ENCODE peak calls at places on chromosomes 1 and 21, in nine cellular contexts. One of them, this sample, is unnamed.

GRCh38 chr1:242411906-242412305 is 112.6 kb downstream of the PLD5 start:
- DNase-seq in AG04450: no peak
- DNase-seq in SK-N-SH: no peak
- DNase-seq in occipital lobe: no peak
- DNase-seq in neuronal stem cell: no peak
- DNase-seq in putamen: no peak
- DNase-seq in effector memory CD8-positive, alpha-beta T cell: no peak
- DNase-seq in naive thymus-derived CD8-positive, alpha-beta T cell: no peak
- DNase-seq in amniotic stem cell: no peak
- DNase-seq in this sample: no peak

GRCh38 chr1:221356693-221357092 is 385.2 kb downstream of the DUSP10 start:
- DNase-seq in AG04450: no peak
- DNase-seq in SK-N-SH: no peak
- DNase-seq in occipital lobe: no peak
- DNase-seq in neuronal stem cell: no peak
- DNase-seq in putamen: no peak
- DNase-seq in effector memory CD8-positive, alpha-beta T cell: no peak
- DNase-seq in naive thymus-derived CD8-positive, alpha-beta T cell: no peak
- DNase-seq in amniotic stem cell: no peak
- DNase-seq in this sample: no peak

GRCh38 chr1:74091371-74091770 is 106.6 kb downstream of the LRRIQ3 start:
- DNase-seq in AG04450: no peak
- DNase-seq in SK-N-SH: no peak
- DNase-seq in occipital lobe: no peak
- DNase-seq in neuronal stem cell: no peak
- DNase-seq in putamen: no peak
- DNase-seq in effector memory CD8-positive, alpha-beta T cell: no peak
- DNase-seq in naive thymus-derived CD8-positive, alpha-beta T cell: no peak
- DNase-seq in amniotic stem cell: no peak
- DNase-seq in this sample: no peak

GRCh38 chr1:46184920-46185658 is 8.8 kb upstream of the P3R3URF start:
- DNase-seq in AG04450: no peak
- DNase-seq in SK-N-SH: no peak
- DNase-seq in occipital lobe: no peak
- DNase-seq in neuronal stem cell: no peak
- DNase-seq in putamen: peak
- DNase-seq in effector memory CD8-positive, alpha-beta T cell: no peak
- DNase-seq in naive thymus-derived CD8-positive, alpha-beta T cell: peak
- DNase-seq in amniotic stem cell: no peak
- DNase-seq in this sample: peak

GRCh38 chr1:180502361-180503273 is at the start of gene ACBD6:
- DNase-seq in AG04450: no peak
- DNase-seq in SK-N-SH: peak
- DNase-seq in occipital lobe: peak
- DNase-seq in neuronal stem cell: peak
- DNase-seq in putamen: peak
- DNase-seq in effector memory CD8-positive, alpha-beta T cell: peak
- DNase-seq in naive thymus-derived CD8-positive, alpha-beta T cell: peak
- DNase-seq in amniotic stem cell: peak
- DNase-seq in this sample: peak

GRCh38 chr1:61184035-61184713 is 101.8 kb downstream of the NFIA start:
- DNase-seq in AG04450: peak
- DNase-seq in SK-N-SH: peak
- DNase-seq in occipital lobe: peak
- DNase-seq in neuronal stem cell: no peak
- DNase-seq in putamen: peak
- DNase-seq in effector memory CD8-positive, alpha-beta T cell: no peak
- DNase-seq in naive thymus-derived CD8-positive, alpha-beta T cell: no peak
- DNase-seq in amniotic stem cell: no peak
- DNase-seq in this sample: no peak

GRCh38 chr1:2073382-2074230 is 23.4 kb downstream of the PRKCZ start:
- DNase-seq in AG04450: peak
- DNase-seq in SK-N-SH: peak
- DNase-seq in occipital lobe: peak
- DNase-seq in neuronal stem cell: peak
- DNase-seq in putamen: peak
- DNase-seq in effector memory CD8-positive, alpha-beta T cell: no peak
- DNase-seq in naive thymus-derived CD8-positive, alpha-beta T cell: no peak
- DNase-seq in amniotic stem cell: peak
- DNase-seq in this sample: no peak

GRCh38 chr1:67489643-67490042 is 59.4 kb upstream of the SERBP1 start:
- DNase-seq in AG04450: no peak
- DNase-seq in SK-N-SH: peak
- DNase-seq in occipital lobe: no peak
- DNase-seq in neuronal stem cell: no peak
- DNase-seq in putamen: no peak
- DNase-seq in effector memory CD8-positive, alpha-beta T cell: no peak
- DNase-seq in naive thymus-derived CD8-positive, alpha-beta T cell: no peak
- DNase-seq in amniotic stem cell: no peak
- DNase-seq in this sample: no peak

GRCh38 chr1:156815851-156816536 is 654 bp downstream of the SH2D2A start:
- DNase-seq in AG04450: no peak
- DNase-seq in SK-N-SH: no peak
- DNase-seq in occipital lobe: no peak
- DNase-seq in neuronal stem cell: no peak
- DNase-seq in putamen: no peak
- DNase-seq in effector memory CD8-positive, alpha-beta T cell: no peak
- DNase-seq in naive thymus-derived CD8-positive, alpha-beta T cell: no peak
- DNase-seq in amniotic stem cell: no peak
- DNase-seq in this sample: no peak

GRCh38 chr1:186125035-186125434 is 250.0 kb downstream of the TPR start:
- DNase-seq in AG04450: no peak
- DNase-seq in SK-N-SH: no peak
- DNase-seq in occipital lobe: no peak
- DNase-seq in neuronal stem cell: no peak
- DNase-seq in putamen: no peak
- DNase-seq in effector memory CD8-positive, alpha-beta T cell: no peak
- DNase-seq in naive thymus-derived CD8-positive, alpha-beta T cell: no peak
- DNase-seq in amniotic stem cell: no peak
- DNase-seq in this sample: no peak

GRCh38 chr21:27649746-27650145 is 682.9 kb upstream of the ADAMTS5 start:
- DNase-seq in AG04450: no peak
- DNase-seq in SK-N-SH: no peak
- DNase-seq in occipital lobe: no peak
- DNase-seq in neuronal stem cell: no peak
- DNase-seq in putamen: no peak
- DNase-seq in effector memory CD8-positive, alpha-beta T cell: no peak
- DNase-seq in naive thymus-derived CD8-positive, alpha-beta T cell: no peak
- DNase-seq in amniotic stem cell: no peak
- DNase-seq in this sample: no peak

GRCh38 chr1:200654660-200655059 is 15.0 kb downstream of the DDX59 start:
- DNase-seq in AG04450: no peak
- DNase-seq in SK-N-SH: no peak
- DNase-seq in occipital lobe: no peak
- DNase-seq in neuronal stem cell: no peak
- DNase-seq in putamen: no peak
- DNase-seq in effector memory CD8-positive, alpha-beta T cell: no peak
- DNase-seq in naive thymus-derived CD8-positive, alpha-beta T cell: no peak
- DNase-seq in amniotic stem cell: no peak
- DNase-seq in this sample: no peak

GRCh38 chr21:27023186-27023585 is 56.3 kb upstream of the ADAMTS5 start:
- DNase-seq in AG04450: no peak
- DNase-seq in SK-N-SH: no peak
- DNase-seq in occipital lobe: no peak
- DNase-seq in neuronal stem cell: no peak
- DNase-seq in putamen: no peak
- DNase-seq in effector memory CD8-positive, alpha-beta T cell: no peak
- DNase-seq in naive thymus-derived CD8-positive, alpha-beta T cell: no peak
- DNase-seq in amniotic stem cell: no peak
- DNase-seq in this sample: no peak

GRCh38 chr1:151005729-151006330 is 872 bp downstream of the MINDY1 start:
- DNase-seq in AG04450: no peak
- DNase-seq in SK-N-SH: no peak
- DNase-seq in occipital lobe: no peak
- DNase-seq in neuronal stem cell: no peak
- DNase-seq in putamen: no peak
- DNase-seq in effector memory CD8-positive, alpha-beta T cell: no peak
- DNase-seq in naive thymus-derived CD8-positive, alpha-beta T cell: no peak
- DNase-seq in amniotic stem cell: no peak
- DNase-seq in this sample: no peak

GRCh38 chr21:25024639-25025038 is 582.6 kb downstream of the MRPL39 start:
- DNase-seq in AG04450: no peak
- DNase-seq in SK-N-SH: no peak
- DNase-seq in occipital lobe: no peak
- DNase-seq in neuronal stem cell: no peak
- DNase-seq in putamen: no peak
- DNase-seq in effector memory CD8-positive, alpha-beta T cell: no peak
- DNase-seq in naive thymus-derived CD8-positive, alpha-beta T cell: no peak
- DNase-seq in amniotic stem cell: no peak
- DNase-seq in this sample: no peak

GRCh38 chr1:89286549-89287181 is 14.0 kb upstream of the GBP5 start:
- DNase-seq in AG04450: no peak
- DNase-seq in SK-N-SH: no peak
- DNase-seq in occipital lobe: no peak
- DNase-seq in neuronal stem cell: no peak
- DNase-seq in putamen: no peak
- DNase-seq in effector memory CD8-positive, alpha-beta T cell: no peak
- DNase-seq in naive thymus-derived CD8-positive, alpha-beta T cell: no peak
- DNase-seq in amniotic stem cell: no peak
- DNase-seq in this sample: no peak

GRCh38 chr1:203640117-203640516 is 13.5 kb downstream of the ATP2B4 start:
- DNase-seq in AG04450: no peak
- DNase-seq in SK-N-SH: no peak
- DNase-seq in occipital lobe: no peak
- DNase-seq in neuronal stem cell: no peak
- DNase-seq in putamen: no peak
- DNase-seq in effector memory CD8-positive, alpha-beta T cell: no peak
- DNase-seq in naive thymus-derived CD8-positive, alpha-beta T cell: no peak
- DNase-seq in amniotic stem cell: no peak
- DNase-seq in this sample: no peak

GRCh38 chr1:2991753-2992495 is 29.3 kb upstream of the ACTRT2 start:
- DNase-seq in AG04450: no peak
- DNase-seq in SK-N-SH: no peak
- DNase-seq in occipital lobe: no peak
- DNase-seq in neuronal stem cell: no peak
- DNase-seq in putamen: no peak
- DNase-seq in effector memory CD8-positive, alpha-beta T cell: no peak
- DNase-seq in naive thymus-derived CD8-positive, alpha-beta T cell: no peak
- DNase-seq in amniotic stem cell: no peak
- DNase-seq in this sample: no peak

GRCh38 chr1:234870582-234870981 is 258.1 kb downstream of the TOMM20 start:
- DNase-seq in AG04450: no peak
- DNase-seq in SK-N-SH: no peak
- DNase-seq in occipital lobe: no peak
- DNase-seq in neuronal stem cell: no peak
- DNase-seq in putamen: no peak
- DNase-seq in effector memory CD8-positive, alpha-beta T cell: no peak
- DNase-seq in naive thymus-derived CD8-positive, alpha-beta T cell: no peak
- DNase-seq in amniotic stem cell: no peak
- DNase-seq in this sample: no peak

GRCh38 chr1:207239874-207240273 is 81.6 kb upstream of the CD55 start:
- DNase-seq in AG04450: no peak
- DNase-seq in SK-N-SH: no peak
- DNase-seq in occipital lobe: no peak
- DNase-seq in neuronal stem cell: no peak
- DNase-seq in putamen: no peak
- DNase-seq in effector memory CD8-positive, alpha-beta T cell: no peak
- DNase-seq in naive thymus-derived CD8-positive, alpha-beta T cell: no peak
- DNase-seq in amniotic stem cell: no peak
- DNase-seq in this sample: no peak

GRCh38 chr1:211549092-211549749 is 29.7 kb downstream of the SLC30A1 start:
- DNase-seq in AG04450: no peak
- DNase-seq in SK-N-SH: no peak
- DNase-seq in occipital lobe: no peak
- DNase-seq in neuronal stem cell: no peak
- DNase-seq in putamen: no peak
- DNase-seq in effector memory CD8-positive, alpha-beta T cell: no peak
- DNase-seq in naive thymus-derived CD8-positive, alpha-beta T cell: no peak
- DNase-seq in amniotic stem cell: no peak
- DNase-seq in this sample: no peak

GRCh38 chr1:244319283-244320132 is 132.2 kb downstream of the ADSS2 start:
- DNase-seq in AG04450: peak
- DNase-seq in SK-N-SH: no peak
- DNase-seq in occipital lobe: no peak
- DNase-seq in neuronal stem cell: no peak
- DNase-seq in putamen: no peak
- DNase-seq in effector memory CD8-positive, alpha-beta T cell: peak
- DNase-seq in naive thymus-derived CD8-positive, alpha-beta T cell: no peak
- DNase-seq in amniotic stem cell: no peak
- DNase-seq in this sample: peak

GRCh38 chr1:177873238-177873637 is 96.6 kb downstream of the SEC16B start:
- DNase-seq in AG04450: peak
- DNase-seq in SK-N-SH: no peak
- DNase-seq in occipital lobe: no peak
- DNase-seq in neuronal stem cell: no peak
- DNase-seq in putamen: no peak
- DNase-seq in effector memory CD8-positive, alpha-beta T cell: no peak
- DNase-seq in naive thymus-derived CD8-positive, alpha-beta T cell: no peak
- DNase-seq in amniotic stem cell: peak
- DNase-seq in this sample: no peak

GRCh38 chr1:220817907-220818306 is 31.2 kb downstream of the MTARC1 start:
- DNase-seq in AG04450: no peak
- DNase-seq in SK-N-SH: no peak
- DNase-seq in occipital lobe: no peak
- DNase-seq in neuronal stem cell: no peak
- DNase-seq in putamen: no peak
- DNase-seq in effector memory CD8-positive, alpha-beta T cell: no peak
- DNase-seq in naive thymus-derived CD8-positive, alpha-beta T cell: no peak
- DNase-seq in amniotic stem cell: no peak
- DNase-seq in this sample: no peak

GRCh38 chr1:229258851-229259110 is 12.1 kb upstream of the RAB4A start:
- DNase-seq in AG04450: no peak
- DNase-seq in SK-N-SH: no peak
- DNase-seq in occipital lobe: no peak
- DNase-seq in neuronal stem cell: no peak
- DNase-seq in putamen: no peak
- DNase-seq in effector memory CD8-positive, alpha-beta T cell: no peak
- DNase-seq in naive thymus-derived CD8-positive, alpha-beta T cell: no peak
- DNase-seq in amniotic stem cell: no peak
- DNase-seq in this sample: no peak

GRCh38 chr1:228647523-228648444 is 87.5 kb upstream of the RHOU start:
- DNase-seq in AG04450: no peak
- DNase-seq in SK-N-SH: peak
- DNase-seq in occipital lobe: no peak
- DNase-seq in neuronal stem cell: peak
- DNase-seq in putamen: no peak
- DNase-seq in effector memory CD8-positive, alpha-beta T cell: no peak
- DNase-seq in naive thymus-derived CD8-positive, alpha-beta T cell: no peak
- DNase-seq in amniotic stem cell: no peak
- DNase-seq in this sample: no peak

GRCh38 chr21:37538971-37539590 is 172.5 kb downstream of the DYRK1A start:
- DNase-seq in AG04450: no peak
- DNase-seq in SK-N-SH: no peak
- DNase-seq in occipital lobe: no peak
- DNase-seq in neuronal stem cell: no peak
- DNase-seq in putamen: no peak
- DNase-seq in effector memory CD8-positive, alpha-beta T cell: no peak
- DNase-seq in naive thymus-derived CD8-positive, alpha-beta T cell: no peak
- DNase-seq in amniotic stem cell: no peak
- DNase-seq in this sample: no peak

GRCh38 chr1:162902372-162902771 is 41.4 kb upstream of the CCDC190 start:
- DNase-seq in AG04450: no peak
- DNase-seq in SK-N-SH: no peak
- DNase-seq in occipital lobe: no peak
- DNase-seq in neuronal stem cell: no peak
- DNase-seq in putamen: no peak
- DNase-seq in effector memory CD8-positive, alpha-beta T cell: no peak
- DNase-seq in naive thymus-derived CD8-positive, alpha-beta T cell: no peak
- DNase-seq in amniotic stem cell: no peak
- DNase-seq in this sample: no peak

This sample was measured in activated T-cell treated with anti-CD3 and anti-CD28 coated beads for 48 hours.